ENCODE peak calls at places on chromosomes 13 and 19, in eight cellular contexts. V is breast epithelium, R is hepatocyte, Q is tibial artery, X is left lung, T is A673, U is tibial nerve, G is ovary. A is an unnamed sample. For H3K4me1 and H3K9me3, the result is how much of the 10 kb centered on the place peaks cover.

GRCh38 chr19:45767410-45767880 is 1.6 kb downstream of the SIX5 start:
- DNase-seq in V (peak), R (peak), Q (peak), X (peak), T (peak), U (peak), G (peak), A (peak)

GRCh38 chr13:23460309-23460708 is 26.8 kb upstream of the SACS start:
- DNase-seq in V (no peak), R (no peak), Q (no peak), X (no peak), T (no peak), U (no peak), G (no peak), A (no peak)

GRCh38 chr13:41691276-41691675 is 233.9 kb downstream of the RGCC start:
- DNase-seq in V (no peak), R (no peak), Q (no peak), X (no peak), T (no peak), U (no peak), G (no peak), A (no peak)

GRCh38 chr13:112973577-112973951 is 4.5 kb downstream of the MCF2L start:
- DNase-seq in V (no peak), R (no peak), Q (no peak), X (no peak), T (no peak), U (no peak), G (no peak), A (no peak)

GRCh38 chr13:31885994-31886393 is 145.6 kb upstream of the FRY start:
- DNase-seq in V (no peak), R (no peak), Q (no peak), X (no peak), T (peak), U (no peak), G (no peak), A (no peak)

GRCh38 chr19:14544977-14545715 is 15.8 kb downstream of the TECR start:
- DNase-seq in V (peak), R (peak), Q (no peak), X (no peak), T (peak), U (no peak), G (no peak), A (peak)

GRCh38 chr13:46385946-46386345 is 1.1 kb downstream of the RUBCNL start:
- DNase-seq in V (no peak), R (no peak), Q (no peak), X (no peak), T (no peak), U (no peak), G (no peak), A (no peak)

GRCh38 chr13:69287050-69287698 is 820.5 kb upstream of the ATXN8OS start:
- DNase-seq in V (no peak), R (no peak), Q (no peak), X (no peak), T (no peak), U (no peak), G (no peak), A (no peak)

GRCh38 chr13:76828316-76828741 is 57.9 kb downstream of the KCTD12 start:
- DNase-seq in V (no peak), R (no peak), Q (no peak), X (no peak), T (no peak), U (no peak), G (no peak), A (no peak)

GRCh38 chr13:49829715-49830114 is 37.2 kb upstream of the KPNA3 start:
- DNase-seq in V (no peak), R (no peak), Q (no peak), X (no peak), T (no peak), U (no peak), G (no peak), A (no peak)

GRCh38 chr13:101291216-101291615 is 125.1 kb downstream of the NALCN start:
- DNase-seq in V (no peak), R (no peak), Q (no peak), X (no peak), T (no peak), U (no peak), G (no peak), A (no peak)

GRCh38 chr19:18941628-18942354 is 774 bp upstream of the HOMER3 start:
- DNase-seq in V (no peak), R (no peak), Q (no peak), X (no peak), T (no peak), U (no peak), G (no peak), A (no peak)

GRCh38 chr19:18340237-18340989 is at the start of gene PGPEP1:
- DNase-seq in V (peak), R (peak), Q (peak), X (peak), T (peak), U (peak), G (peak), A (peak)

GRCh38 chr13:112818698-112819045 is 128.8 kb downstream of the ATP11A start:
- DNase-seq in V (no peak), R (no peak), Q (no peak), X (no peak), T (no peak), U (no peak), G (no peak), A (no peak)

GRCh38 chr13:29448124-29448685 is 147.3 kb downstream of the SLC7A1 start:
- DNase-seq in V (no peak), R (no peak), Q (no peak), X (no peak), T (no peak), U (no peak), G (no peak), A (no peak)

GRCh38 chr13:49213539-49213938 is 6.6 kb upstream of the MLNR start:
- DNase-seq in V (no peak), R (no peak), Q (no peak), X (no peak), T (no peak), U (no peak), G (no peak), A (no peak)

GRCh38 chr19:14556662-14557188 is 15.1 kb downstream of the NDUFB7 start:
- DNase-seq in V (peak), R (peak), Q (peak), X (peak), T (peak), U (peak), G (peak), A (peak)

GRCh38 chr19:7191946-7192691 is 102.1 kb downstream of the INSR start:
- DNase-seq in V (no peak), R (no peak), Q (no peak), X (no peak), T (no peak), U (no peak), G (no peak), A (peak)

GRCh38 chr13:61664821-61665705 is 249.4 kb upstream of the PCDH20 start:
- DNase-seq in V (no peak), R (peak), Q (no peak), X (no peak), T (no peak), U (no peak), G (no peak), A (no peak)

GRCh38 chr13:30906411-30906990 is 430 bp downstream of the MEDAG start:
- DNase-seq in V (no peak), R (no peak), Q (no peak), X (no peak), T (no peak), U (no peak), G (no peak), A (peak)

GRCh38 chr13:107203146-107203847 is 635.4 kb upstream of the ARGLU1 start:
- DNase-seq in V (no peak), R (peak), Q (no peak), X (no peak), T (peak), U (no peak), G (no peak), A (no peak)

GRCh38 chr19:42290523-42291436 is 11.2 kb upstream of the PRR19 start:
- DNase-seq in V (no peak), R (no peak), Q (no peak), X (no peak), T (peak), U (no peak), G (no peak), A (no peak)

GRCh38 chr19:51179297-51179696 is 37.2 kb downstream of the SIGLEC7 start:
- DNase-seq in V (no peak), R (no peak), Q (no peak), X (no peak), T (no peak), U (no peak), G (no peak), A (no peak)
- H3K27ac ChIP-seq in V (no peak), R (no peak), Q (no peak), X (no peak), T (no peak), U (no peak), G (no peak), A (no peak)

GRCh38 chr13:36884235-36884634 is 35.8 kb downstream of the SMAD9 start:
- DNase-seq in V (no peak), R (no peak), Q (no peak), X (no peak), T (no peak), U (no peak), G (no peak), A (no peak)

GRCh38 chr13:36888645-36889044 is 31.4 kb downstream of the SMAD9 start:
- DNase-seq in V (no peak), R (no peak), Q (no peak), X (no peak), T (no peak), U (no peak), G (no peak), A (no peak)

GRCh38 chr13:36885901-36886300 is 34.1 kb downstream of the SMAD9 start:
- DNase-seq in V (no peak), R (no peak), Q (no peak), X (no peak), T (no peak), U (no peak), G (no peak), A (no peak)

GRCh38 chr13:36891752-36892151 is 28.3 kb downstream of the SMAD9 start:
- DNase-seq in V (no peak), R (no peak), Q (no peak), X (no peak), T (no peak), U (no peak), G (no peak), A (no peak)

GRCh38 chr13:36887758-36888521 is 32.1 kb downstream of the SMAD9 start:
- DNase-seq in V (no peak), R (no peak), Q (no peak), X (no peak), T (no peak), U (no peak), G (no peak), A (no peak)
- H3K4me1 ChIP-seq in V (under half), R (under half), Q (under half), X (under half), T (under half), U (under half), G (under half), A (under half)

GRCh38 chr13:21933001-21933400 is 262.1 kb downstream of the FGF9 start:
- DNase-seq in V (no peak), R (no peak), Q (no peak), X (no peak), T (no peak), U (no peak), G (no peak), A (no peak)

GRCh38 chr13:21934309-21934708 is 263.4 kb downstream of the FGF9 start:
- DNase-seq in V (no peak), R (no peak), Q (no peak), X (no peak), T (no peak), U (no peak), G (no peak), A (no peak)

GRCh38 chr13:21936674-21937073 is 265.8 kb downstream of the FGF9 start:
- DNase-seq in V (no peak), R (no peak), Q (no peak), X (no peak), T (no peak), U (no peak), G (no peak), A (no peak)
- H3K9me3 ChIP-seq in V (under half), R (under half), Q (under half), X (under half), T (under half), U (under half), G (under half), A (under half)

GRCh38 chr19:20079487-20079886 is 1.7 kb downstream of the ZNF90 start:
- DNase-seq in V (no peak), R (peak), Q (no peak), X (no peak), T (no peak), U (no peak), G (no peak), A (no peak)
- H3K27ac ChIP-seq in V (no peak), R (peak), Q (no peak), X (no peak), T (no peak), U (no peak), G (no peak), A (no peak)

GRCh38 chr19:1247747-1248453 is 483 bp upstream of the MIDN start:
- DNase-seq in V (no peak), R (peak), Q (peak), X (peak), T (peak), U (no peak), G (peak), A (peak)

GRCh38 chr19:1248454-1249297 is at the start of gene MIDN:
- DNase-seq in V (peak), R (peak), Q (peak), X (peak), T (peak), U (no peak), G (peak), A (peak)

GRCh38 chr19:1249990-1250298 is 1.6 kb downstream of the MIDN start:
- DNase-seq in V (no peak), R (no peak), Q (no peak), X (no peak), T (no peak), U (no peak), G (no peak), A (no peak)

GRCh38 chr19:1250374-1251232 is 2.2 kb downstream of the MIDN start:
- DNase-seq in V (no peak), R (peak), Q (no peak), X (peak), T (peak), U (no peak), G (peak), A (peak)

GRCh38 chr19:1249298-1249989 is 1.1 kb downstream of the MIDN start:
- DNase-seq in V (peak), R (peak), Q (peak), X (peak), T (peak), U (peak), G (peak), A (peak)
- H3K4me1 ChIP-seq in V (under half), R (under half), Q (half or more), X (half or more), T (under half), U (half or more), G (under half), A (half or more)

GRCh38 chr19:56476671-56477428 is at the start of gene ZNF667:
- DNase-seq in V (no peak), R (peak), Q (no peak), X (no peak), T (peak), U (peak), G (no peak), A (peak)
- H3K9me3 ChIP-seq in V (half or more), R (under half), Q (under half), X (half or more), T (under half), U (under half), G (under half), A (under half)